ENCODE peak calls at places on chromosomes 2 and 18, in ten cellular contexts. G, Y, O, Q, I, U, W, T, Z and P are unnamed samples. For H3K4me1, the result is how much of the 10 kb centered on the place peaks cover.

GRCh38 chr2:105744091-105744908 is 412 bp upstream of the NCK2 start:
- DNase-seq in G (peak), Y (peak), O (peak), Q (no peak), I (peak), U (peak), W (no peak), T (peak), Z (no peak), P (peak)

GRCh38 chr2:23513881-23514793 is 129.2 kb downstream of the KLHL29 start:
- DNase-seq in G (no peak), Y (no peak), O (no peak), Q (no peak), I (no peak), U (no peak), W (no peak), T (no peak), Z (no peak), P (no peak)

GRCh38 chr2:180696005-180696404 is 284.4 kb upstream of the UBE2E3 start:
- DNase-seq in G (no peak), Y (no peak), O (no peak), Q (no peak), I (no peak), U (no peak), W (no peak), T (no peak), Z (no peak), P (no peak)

GRCh38 chr18:28767201-28767600 is 590.3 kb upstream of the CDH2 start:
- DNase-seq in G (no peak), Y (no peak), O (no peak), Q (no peak), I (no peak), U (no peak), W (no peak), T (no peak), Z (no peak), P (no peak)

GRCh38 chr18:67268530-67268929 is 248.0 kb downstream of the DSEL start:
- DNase-seq in G (no peak), Y (no peak), O (no peak), Q (no peak), I (no peak), U (no peak), W (no peak), T (no peak), Z (no peak), P (no peak)

GRCh38 chr2:11128258-11128951 is 26.9 kb upstream of the SLC66A3 start:
- DNase-seq in G (no peak), Y (no peak), O (no peak), Q (no peak), I (peak), U (no peak), W (peak), T (no peak), Z (no peak), P (no peak)

GRCh38 chr2:223363085-223363484 is 239.1 kb downstream of the SCG2 start:
- DNase-seq in G (no peak), Y (no peak), O (no peak), Q (no peak), I (no peak), U (no peak), W (no peak), T (no peak), Z (no peak), P (no peak)

GRCh38 chr2:42923632-42924425 is 131.4 kb upstream of the HAAO start:
- DNase-seq in G (no peak), Y (no peak), O (no peak), Q (no peak), I (no peak), U (no peak), W (no peak), T (no peak), Z (no peak), P (no peak)

GRCh38 chr18:9612215-9612830 is 2.0 kb downstream of the PPP4R1 start:
- DNase-seq in G (peak), Y (no peak), O (peak), Q (no peak), I (no peak), U (peak), W (peak), T (peak), Z (peak), P (no peak)

GRCh38 chr2:83991992-83992391 is 467.1 kb downstream of the SUCLG1 start:
- DNase-seq in G (no peak), Y (no peak), O (no peak), Q (no peak), I (no peak), U (no peak), W (peak), T (no peak), Z (peak), P (no peak)

GRCh38 chr2:32375228-32375892 is 18.5 kb downstream of the BIRC6 start:
- DNase-seq in G (no peak), Y (no peak), O (no peak), Q (no peak), I (peak), U (no peak), W (no peak), T (no peak), Z (no peak), P (no peak)

GRCh38 chr2:209578394-209579006 is 154.7 kb downstream of the MAP2 start:
- DNase-seq in G (no peak), Y (no peak), O (no peak), Q (no peak), I (no peak), U (no peak), W (no peak), T (no peak), Z (no peak), P (no peak)

GRCh38 chr2:30232801-30233130 is 1.4 kb downstream of the LBH start:
- DNase-seq in G (no peak), Y (no peak), O (peak), Q (peak), I (no peak), U (peak), W (no peak), T (peak), Z (no peak), P (no peak)

GRCh38 chr18:72991379-72991778 is 123.6 kb upstream of the NETO1 start:
- DNase-seq in G (no peak), Y (no peak), O (no peak), Q (no peak), I (no peak), U (no peak), W (no peak), T (no peak), Z (no peak), P (no peak)

GRCh38 chr2:238104071-238104511 is 4.0 kb downstream of the ESPNL start:
- DNase-seq in G (no peak), Y (no peak), O (no peak), Q (no peak), I (peak), U (no peak), W (no peak), T (no peak), Z (no peak), P (no peak)

GRCh38 chr18:45066210-45066609 is 385.5 kb downstream of the SETBP1 start:
- DNase-seq in G (no peak), Y (no peak), O (no peak), Q (no peak), I (no peak), U (no peak), W (no peak), T (no peak), Z (no peak), P (no peak)

GRCh38 chr18:5626130-5626880 is 82.5 kb upstream of the EPB41L3 start:
- DNase-seq in G (no peak), Y (no peak), O (no peak), Q (no peak), I (no peak), U (no peak), W (no peak), T (no peak), Z (no peak), P (no peak)

GRCh38 chr2:171893824-171894611 is at the start of gene SLC25A12:
- DNase-seq in G (peak), Y (peak), O (peak), Q (peak), I (peak), U (peak), W (peak), T (peak), Z (peak), P (peak)

GRCh38 chr2:10970666-10971065 is 58.9 kb downstream of the KCNF1 start:
- DNase-seq in G (no peak), Y (no peak), O (no peak), Q (no peak), I (no peak), U (no peak), W (no peak), T (no peak), Z (no peak), P (no peak)

GRCh38 chr2:10171006-10171800 is 48.7 kb downstream of the RRM2 start:
- DNase-seq in G (no peak), Y (no peak), O (no peak), Q (no peak), I (peak), U (no peak), W (no peak), T (no peak), Z (no peak), P (no peak)

GRCh38 chr2:202643012-202643858 is 8.5 kb downstream of the FAM117B start:
- DNase-seq in G (no peak), Y (no peak), O (no peak), Q (no peak), I (no peak), U (peak), W (no peak), T (no peak), Z (no peak), P (no peak)

GRCh38 chr2:55164534-55165104 is 67.5 kb downstream of the CLHC1 start:
- DNase-seq in G (no peak), Y (no peak), O (no peak), Q (no peak), I (no peak), U (no peak), W (no peak), T (no peak), Z (no peak), P (no peak)

GRCh38 chr2:55163258-55163657 is 68.8 kb downstream of the CLHC1 start:
- DNase-seq in G (no peak), Y (no peak), O (no peak), Q (no peak), I (no peak), U (no peak), W (no peak), T (no peak), Z (no peak), P (no peak)

GRCh38 chr2:55162284-55163006 is 69.6 kb downstream of the CLHC1 start:
- DNase-seq in G (no peak), Y (peak), O (no peak), Q (no peak), I (peak), U (no peak), W (no peak), T (no peak), Z (no peak), P (no peak)

GRCh38 chr2:55165567-55165966 is 66.5 kb downstream of the CLHC1 start:
- DNase-seq in G (no peak), Y (no peak), O (no peak), Q (no peak), I (no peak), U (no peak), W (peak), T (no peak), Z (no peak), P (no peak)

DNA sequence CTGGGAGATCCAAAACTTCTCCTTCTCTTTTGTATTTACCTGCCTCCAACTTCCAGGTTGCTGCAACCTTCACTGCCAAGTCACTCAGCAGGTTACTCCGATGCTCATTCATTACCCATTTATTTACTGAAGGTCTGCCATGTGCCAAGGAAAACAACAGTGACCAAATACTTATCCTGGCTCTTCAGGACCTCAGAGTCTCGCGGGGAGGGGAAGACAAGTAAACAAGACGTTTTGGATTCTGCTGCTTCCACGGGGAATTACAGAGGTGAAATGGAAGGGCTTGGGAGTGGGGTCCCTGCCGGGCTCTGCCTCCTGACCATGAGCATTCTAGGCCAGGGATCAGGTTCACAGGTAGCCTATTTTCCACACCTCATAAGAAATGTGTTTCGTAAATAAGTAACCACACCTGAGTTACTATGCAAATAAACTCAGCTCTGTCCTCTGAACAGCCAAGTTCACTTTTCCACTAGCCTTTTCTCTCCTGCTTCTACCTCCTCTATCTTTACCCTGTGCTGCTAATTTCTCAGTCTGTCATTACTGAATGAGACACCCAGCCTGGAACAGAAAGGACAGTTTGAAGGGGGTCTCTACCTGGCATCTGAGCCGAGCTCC is 68.1 kb downstream of the CLHC1 start:
- DNase-seq in G (peak), Y (no peak), O (no peak), Q (no peak), I (no peak), U (no peak), W (no peak), T (no peak), Z (no peak), P (no peak)
- H3K4me1 ChIP-seq in G (under half), Y (half or more), O (under half), Q (under half), I (under half), U (under half), W (under half), T (under half), Z (under half), P (under half)

GRCh38 chr2:239727182-239727775 is 297.9 kb downstream of the NDUFA10 start:
- DNase-seq in G (no peak), Y (no peak), O (no peak), Q (no peak), I (peak), U (no peak), W (no peak), T (no peak), Z (no peak), P (peak)

GRCh38 chr2:239729681-239730566 is 295.2 kb downstream of the NDUFA10 start:
- DNase-seq in G (no peak), Y (no peak), O (no peak), Q (no peak), I (no peak), U (no peak), W (no peak), T (no peak), Z (no peak), P (no peak)

GRCh38 chr2:239729151-239729550 is 296.0 kb downstream of the NDUFA10 start:
- DNase-seq in G (no peak), Y (no peak), O (no peak), Q (no peak), I (no peak), U (no peak), W (no peak), T (no peak), Z (no peak), P (peak)

GRCh38 chr2:239727776-239728600 is 297.2 kb downstream of the NDUFA10 start:
- DNase-seq in G (no peak), Y (no peak), O (no peak), Q (no peak), I (no peak), U (no peak), W (no peak), T (no peak), Z (no peak), P (peak)

DNA sequence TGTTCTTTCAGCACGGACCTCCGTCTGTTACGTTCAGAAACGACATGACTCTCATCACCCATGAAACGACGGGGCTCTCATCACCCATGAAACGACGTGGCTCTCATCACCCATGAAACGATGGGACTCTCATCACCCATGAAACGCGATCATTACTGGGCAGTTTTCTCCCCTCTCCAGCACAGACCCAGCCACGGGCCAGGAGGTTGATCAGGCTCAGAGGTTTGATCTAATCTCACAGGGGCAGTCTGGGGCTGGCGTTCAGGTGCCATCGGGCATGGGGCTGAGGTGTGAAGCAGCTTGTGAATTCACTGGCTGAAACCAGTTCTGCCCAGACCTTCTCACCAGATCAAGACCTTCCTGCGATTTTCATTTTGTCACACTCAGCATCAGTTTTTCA is 296.4 kb downstream of the NDUFA10 start:
- DNase-seq in G (no peak), Y (no peak), O (no peak), Q (no peak), I (no peak), U (no peak), W (no peak), T (no peak), Z (no peak), P (no peak)
- H3K4me3 ChIP-seq in G (no peak), Y (no peak), O (no peak), Q (no peak), I (no peak), U (no peak), W (no peak), T (no peak), Z (no peak), P (no peak)

GRCh38 chr2:115165529-115166109 is 723.2 kb downstream of the DPP10 start:
- DNase-seq in G (no peak), Y (no peak), O (no peak), Q (no peak), I (no peak), U (no peak), W (peak), T (no peak), Z (no peak), P (no peak)

GRCh38 chr2:115163572-115163971 is 721.1 kb downstream of the DPP10 start:
- DNase-seq in G (no peak), Y (no peak), O (no peak), Q (no peak), I (peak), U (no peak), W (no peak), T (no peak), Z (no peak), P (no peak)

GRCh38 chr2:115160523-115161521 is 718.4 kb downstream of the DPP10 start:
- DNase-seq in G (no peak), Y (peak), O (no peak), Q (no peak), I (peak), U (no peak), W (no peak), T (no peak), Z (no peak), P (no peak)

GRCh38 chr2:115162454-115163293 is 720.2 kb downstream of the DPP10 start:
- DNase-seq in G (no peak), Y (no peak), O (no peak), Q (no peak), I (peak), U (no peak), W (no peak), T (no peak), Z (no peak), P (no peak)

GRCh38 chr2:115161531-115162453 is 719.4 kb downstream of the DPP10 start:
- DNase-seq in G (no peak), Y (peak), O (no peak), Q (no peak), I (peak), U (no peak), W (no peak), T (no peak), Z (no peak), P (no peak)
- H3K27ac ChIP-seq in G (no peak), Y (peak), O (no peak), Q (no peak), I (no peak), U (no peak), W (no peak), T (no peak), Z (no peak), P (no peak)

DNA sequence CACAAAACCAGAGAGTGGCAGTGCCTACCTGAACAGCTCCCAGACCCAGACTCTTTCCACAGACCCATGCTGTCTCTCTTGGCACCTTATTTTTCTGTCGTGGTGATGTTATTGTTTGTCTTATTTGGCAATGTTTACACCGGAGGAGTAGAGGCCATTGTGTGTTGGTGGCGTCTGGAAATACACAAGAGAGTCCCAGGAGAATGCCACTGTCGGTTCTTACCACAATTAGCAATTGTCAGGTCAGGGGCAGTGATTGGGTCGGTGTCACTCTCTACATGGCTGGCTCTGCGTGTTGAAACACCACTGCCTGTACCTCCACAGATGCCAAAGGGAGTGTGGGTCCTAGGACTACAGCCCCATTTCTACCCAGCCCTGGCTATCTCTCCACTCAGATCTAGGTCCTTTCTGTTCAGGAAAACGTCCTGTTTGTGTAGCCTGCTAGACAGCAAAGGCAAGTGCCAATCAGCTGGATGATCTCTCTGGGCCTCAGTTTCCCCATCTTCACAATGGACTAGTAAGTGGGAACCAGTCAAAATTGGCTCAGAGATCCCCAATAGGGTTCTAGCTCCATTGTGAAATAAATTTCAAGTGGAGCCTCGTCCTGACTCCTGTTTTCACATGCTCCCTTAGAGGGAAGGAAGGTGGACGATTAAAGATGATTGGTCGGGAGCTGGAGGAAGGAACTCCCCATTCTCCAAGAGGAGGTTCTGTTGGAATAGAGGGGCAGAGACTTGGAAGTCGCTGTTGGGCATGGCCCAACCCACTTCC is 17.0 kb downstream of the EPAS1 start:
- DNase-seq in G (no peak), Y (no peak), O (no peak), Q (no peak), I (no peak), U (no peak), W (no peak), T (no peak), Z (no peak), P (no peak)
- H3K4me1 ChIP-seq in G (half or more), Y (half or more), O (half or more), Q (half or more), I (under half), U (under half), W (half or more), T (under half), Z (half or more), P (under half)

GRCh38 chr2:70888925-70889715 is 46.6 kb upstream of the ATP6V1B1 start:
- DNase-seq in G (peak), Y (peak), O (no peak), Q (no peak), I (peak), U (no peak), W (no peak), T (no peak), Z (no peak), P (peak)
- H3K4me3 ChIP-seq in G (no peak), Y (peak), O (no peak), Q (peak), I (peak), U (no peak), W (no peak), T (no peak), Z (no peak), P (peak)

GRCh38 chr2:159292157-159292556 is 5.7 kb upstream of the WDSUB1 start:
- DNase-seq in G (no peak), Y (no peak), O (no peak), Q (no peak), I (peak), U (no peak), W (no peak), T (no peak), Z (no peak), P (no peak)
- H3K27ac ChIP-seq in G (no peak), Y (no peak), O (no peak), Q (no peak), I (no peak), U (no peak), W (no peak), T (no peak), Z (no peak), P (no peak)

GRCh38 chr2:107618769-107619168 is 207.9 kb upstream of the RGPD4 start:
- DNase-seq in G (no peak), Y (no peak), O (no peak), Q (no peak), I (no peak), U (no peak), W (no peak), T (no peak), Z (no peak), P (no peak)
- H3K4me1 ChIP-seq in G (under half), Y (under half), O (under half), Q (under half), I (under half), U (under half), W (under half), T (under half), Z (under half), P (under half)

GRCh38 chr18:24274822-24275221 is 122.8 kb downstream of the OSBPL1A start:
- DNase-seq in G (no peak), Y (no peak), O (no peak), Q (no peak), I (no peak), U (no peak), W (no peak), T (no peak), Z (no peak), P (peak)
- H3K4me3 ChIP-seq in G (no peak), Y (no peak), O (no peak), Q (no peak), I (no peak), U (no peak), W (no peak), T (no peak), Z (no peak), P (no peak)